ENCODE peak calls at places on chromosomes 16 and 17, in nine cellular contexts. E is AG20443; V is NCI-H748 treated with DMSO at 0.1 percent for 48 hours; N is A549; R is activated T-cell treated with anti-CD3 and anti-CD28 coated beads, Interleukin-2, amount 50 U/mL, for 1 hour; S is NCI-H1694; W is NCI-H1436 treated with DMSO at 0.1 percent for 48 hours; M is stimulated activated CD4-positive, alpha-beta T cell treated with anti-CD3 and anti-CD28 coated beads, Interleukin-15, amount 100 ng/mL, for 1 hour; H is breast epithelium. J is an unnamed sample.

GRCh38 chr17:77285594-77286390 is 145.0 kb downstream of the SEC14L1 start:
- DNase-seq in S (no peak), E (peak), M (no peak), W (no peak), H (peak), R (no peak), V (no peak), N (peak), J (no peak)

GRCh38 chr17:2468270-2468669 is 43.4 kb downstream of the METTL16 start:
- DNase-seq in S (no peak), M (no peak), N (no peak), V (no peak), W (no peak), H (no peak), R (no peak), E (no peak), J (no peak)

GRCh38 chr17:46948544-46948943 is 25.6 kb downstream of the GOSR2 start:
- DNase-seq in W (no peak), N (no peak), S (no peak), V (no peak), E (no peak), R (no peak), H (no peak), M (no peak), J (no peak)

GRCh38 chr16:83520596-83520995 is 287.2 kb upstream of the HSBP1 start:
- DNase-seq in R (no peak), W (no peak), V (no peak), N (no peak), S (no peak), E (no peak), M (no peak), H (no peak), J (no peak)

GRCh38 chr16:80408014-80408413 is 132.8 kb upstream of the DYNLRB2 start:
- DNase-seq in S (no peak), E (no peak), N (no peak), W (no peak), M (no peak), V (no peak), H (no peak), R (no peak), J (no peak)

GRCh38 chr17:77323413-77324171 is 182.8 kb downstream of the SEC14L1 start:
- DNase-seq in N (peak), E (peak), V (no peak), M (no peak), R (peak), S (no peak), H (peak), W (no peak), J (no peak)

GRCh38 chr16:29784901-29785500 is 5.5 kb upstream of the KIF22 start:
- DNase-seq in H (no peak), N (no peak), R (peak), S (no peak), M (peak), E (peak), V (no peak), W (no peak), J (no peak)

GRCh38 chr16:50838885-50839284 is 97.0 kb downstream of the CYLD start:
- DNase-seq in R (no peak), M (no peak), N (no peak), W (no peak), V (no peak), E (no peak), S (no peak), H (no peak), J (no peak)

GRCh38 chr16:85259115-85259830 is 147.0 kb upstream of the CIBAR2 start:
- DNase-seq in V (no peak), E (no peak), H (no peak), N (no peak), R (no peak), S (no peak), W (no peak), M (no peak), J (no peak)

GRCh38 chr17:77491921-77492445 is 351.2 kb downstream of the SEC14L1 start:
- DNase-seq in S (no peak), N (no peak), H (no peak), W (no peak), M (no peak), R (peak), V (no peak), E (no peak), J (no peak)

GRCh38 chr17:39393732-39394131 is 7.7 kb downstream of the FBXL20 start:
- DNase-seq in M (no peak), V (no peak), E (peak), N (no peak), W (no peak), R (no peak), S (peak), H (no peak), J (no peak)

GRCh38 chr16:86479419-86479818 is 30.9 kb upstream of the FOXF1 start:
- DNase-seq in H (peak), W (no peak), N (no peak), S (no peak), R (no peak), E (no peak), M (no peak), V (no peak), J (no peak)

GRCh38 chr16:11780988-11781680 is 15.9 kb downstream of the ZC3H7A start:
- DNase-seq in M (no peak), H (no peak), R (no peak), V (no peak), E (no peak), S (peak), N (no peak), W (no peak), J (no peak)

GRCh38 chr17:63516910-63517824 is 6.0 kb upstream of the KCNH6 start:
- DNase-seq in W (no peak), E (peak), V (no peak), S (no peak), H (no peak), R (no peak), N (peak), M (no peak), J (peak)